ENCODE peak calls at places on chromosomes 5 and 9, in ten cellular contexts. G is PC-3; K is A549; D is lower lobe of right lung; S is H7; P is small intestine; F is heart right ventricle; N is pancreas; T is neural progenitor cell; I is CD4-positive, alpha-beta memory T cell. Z is an unnamed sample.

GRCh38 chr9:109488791-109489492 is 9.2 kb downstream of the PTPN3 start:
- DNase-seq in G (no peak), K (no peak), D (no peak), S (no peak), P (peak; percentile 93), F (no peak), N (no peak), T (no peak), I (no peak), Z (no peak)

GRCh38 chr5:83991566-83992224 is 271.0 kb upstream of the HAPLN1 start:
- DNase-seq in G (no peak), K (no peak), D (no peak), S (no peak), P (no peak), F (no peak), N (no peak), T (no peak), I (no peak), Z (no peak)

GRCh38 chr9:14314929-14315753 is 1.2 kb upstream of the NFIB start:
- DNase-seq in G (peak; percentile 85), K (peak; percentile 70), D (peak; percentile 93), S (peak; percentile 92), P (peak; percentile 87), F (peak; percentile 94), N (peak; percentile 97), T (peak; percentile 60), I (no peak), Z (no peak)

GRCh38 chr5:96004754-96005153 is 43.1 kb upstream of the ELL2 start:
- DNase-seq in G (no peak), K (no peak), D (no peak), S (no peak), P (no peak), F (no peak), N (no peak), T (no peak), I (no peak), Z (no peak)

GRCh38 chr9:135474915-135475314 is 4.7 kb upstream of the PPP1R26 start:
- DNase-seq in G (no peak), K (peak; percentile 64), D (peak; percentile 71), S (peak; percentile 94), P (no peak), F (no peak), N (peak; percentile 24), T (peak; percentile 77), I (no peak), Z (no peak)

GRCh38 chr5:127353761-127354160 is 63.2 kb downstream of the MEGF10 start:
- DNase-seq in G (no peak), K (no peak), D (no peak), S (no peak), P (peak; percentile 88), F (no peak), N (no peak), T (no peak), I (no peak), Z (no peak)

GRCh38 chr9:137309368-137310189 is 7.5 kb upstream of the NRARP start:
- DNase-seq in G (no peak), K (no peak), D (peak; percentile 36), S (peak; percentile 60), P (no peak), F (no peak), N (peak; percentile 72), T (peak; percentile 1), I (no peak), Z (no peak)

GRCh38 chr5:1059884-1060263 is 51.3 kb downstream of the NKD2 start:
- DNase-seq in G (no peak), K (no peak), D (no peak), S (peak; percentile 62), P (no peak), F (no peak), N (peak; percentile 60), T (no peak), I (no peak), Z (no peak)

GRCh38 chr9:134839441-134840125 is 41.0 kb upstream of the FCN2 start:
- DNase-seq in G (no peak), K (no peak), D (no peak), S (peak; percentile 91), P (no peak), F (no peak), N (peak; percentile 50), T (peak; percentile 58), I (no peak), Z (peak; percentile 13)

GRCh38 chr9:15512889-15513288 is 2.1 kb upstream of the PSIP1 start:
- DNase-seq in G (no peak), K (no peak), D (no peak), S (peak; percentile 62), P (no peak), F (no peak), N (no peak), T (peak; percentile 76), I (no peak), Z (no peak)

GRCh38 chr5:38167562-38167996 is 90.8 kb upstream of the EGFLAM start:
- DNase-seq in G (no peak), K (no peak), D (no peak), S (peak; percentile 50), P (no peak), F (peak; percentile 20), N (no peak), T (no peak), I (no peak), Z (no peak)

GRCh38 chr9:99054581-99054980 is 50.3 kb upstream of the TGFBR1 start:
- DNase-seq in G (peak; percentile 64), K (no peak), D (no peak), S (no peak), P (no peak), F (no peak), N (no peak), T (no peak), I (no peak), Z (no peak)

GRCh38 chr5:142680605-142681259 is 5.2 kb downstream of the FGF1 start:
- DNase-seq in G (peak; percentile 92), K (peak; percentile 78), D (no peak), S (no peak), P (peak; percentile 86), F (no peak), N (no peak), T (no peak), I (no peak), Z (no peak)

GRCh38 chr5:77937015-77937908 is 161.1 kb upstream of the TBCA start:
- DNase-seq in G (no peak), K (no peak), D (no peak), S (no peak), P (no peak), F (no peak), N (no peak), T (no peak), I (no peak), Z (no peak)

GRCh38 chr5:337565-338130 is 16.1 kb downstream of the AHRR start:
- DNase-seq in G (peak; percentile 50), K (peak; percentile 77), D (no peak), S (peak; percentile 85), P (peak; percentile 45), F (no peak), N (no peak), T (peak; percentile 70), I (no peak), Z (no peak)

GRCh38 chr9:85212887-85213286 is 528.9 kb downstream of the AGTPBP1 start:
- DNase-seq in G (no peak), K (no peak), D (no peak), S (no peak), P (no peak), F (no peak), N (no peak), T (no peak), I (no peak), Z (no peak)

DNA sequence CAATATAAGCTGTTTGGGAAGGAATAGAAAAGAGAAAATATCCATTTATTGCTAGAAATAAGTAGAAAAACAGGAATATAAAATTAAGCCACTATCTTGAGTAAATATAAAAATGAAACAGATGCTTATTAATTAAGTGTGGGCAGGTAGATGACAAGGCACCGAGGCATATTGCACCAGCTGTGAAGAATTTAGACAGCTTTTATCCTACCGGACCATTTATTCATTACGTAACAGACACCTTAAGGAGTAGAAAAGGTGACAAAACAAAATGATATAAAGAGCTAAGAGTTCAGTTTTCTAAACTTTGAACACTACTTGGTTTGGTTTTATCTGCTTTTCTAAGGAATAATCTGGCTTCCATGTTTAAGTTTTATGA is 404.1 kb downstream of the PTPRD start:
- DNase-seq in G (no peak), K (no peak), D (no peak), S (no peak), P (no peak), F (no peak), N (no peak), T (no peak), I (no peak), Z (no peak)
- H3K4me3 ChIP-seq in G (no peak overlapping the region), K (peak overlapping the region; percentile 25), D (peak overlapping the region; percentile 44), S (peak overlapping the region; percentile 31), P (no peak overlapping the region), F (peak overlapping the region; percentile 50), N (no peak overlapping the region), T (peak overlapping the region; percentile 63), I (no peak overlapping the region), Z (no peak overlapping the region)

DNA sequence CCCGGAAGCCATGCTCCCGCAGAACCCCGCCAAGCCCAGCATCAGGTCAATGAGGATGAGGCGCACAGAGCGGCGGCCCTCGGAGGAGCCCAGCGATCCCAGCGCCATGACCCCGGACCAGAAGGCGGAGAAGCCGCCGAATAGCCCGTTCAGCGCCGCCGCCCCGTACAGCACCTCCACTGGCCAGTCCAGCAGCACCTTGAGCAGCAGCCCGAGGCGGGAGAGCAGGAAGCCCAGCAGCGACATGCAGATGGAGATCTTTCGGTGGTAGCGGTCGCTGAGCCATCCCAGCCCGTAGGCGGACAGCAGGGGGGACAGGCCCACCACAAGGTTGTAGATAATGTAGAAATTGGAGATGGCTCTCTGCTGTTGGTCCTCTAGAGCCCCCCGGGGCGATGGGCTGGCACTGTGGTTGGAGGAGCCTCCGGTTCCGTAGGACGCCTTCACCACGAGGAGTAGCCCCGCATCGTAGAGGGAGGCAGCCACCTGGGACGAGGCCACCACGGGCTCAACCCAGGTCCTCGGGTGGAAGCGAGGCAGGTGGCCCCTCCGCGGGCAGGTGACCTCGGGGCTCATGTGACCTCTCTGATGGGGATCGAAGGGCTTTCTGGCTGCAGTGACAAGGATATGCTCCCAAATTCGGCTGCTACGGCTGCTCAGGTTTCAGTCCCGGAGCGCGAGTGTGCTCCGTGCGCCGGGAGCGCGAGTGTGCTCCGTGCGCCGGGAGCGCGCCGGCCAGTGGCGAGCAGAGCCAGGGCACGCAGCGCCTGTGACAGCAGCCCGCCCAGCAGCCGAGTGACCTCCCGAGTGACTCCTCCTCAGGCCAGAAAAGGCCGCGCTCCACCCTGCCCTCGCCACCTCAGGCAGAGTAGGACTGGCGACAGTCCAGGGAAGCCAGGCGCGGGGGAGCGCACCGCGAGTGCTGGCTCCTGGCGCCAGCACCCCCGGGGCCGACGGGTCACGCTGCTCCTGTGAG is at the start of gene SLC46A2:
- DNase-seq in G (no peak), K (no peak), D (peak; percentile 86), S (peak; percentile 81), P (no peak), F (no peak), N (peak; percentile 65), T (peak; percentile 70), I (no peak), Z (no peak)
- H3K4me3 ChIP-seq in G (peak within 1 kb of the TSS; percentile 14), K (peak within 1 kb of the TSS; percentile 41), D (peak within 1 kb of the TSS; percentile 59), S (peak within 1 kb of the TSS; percentile 48), P (peak within 1 kb of the TSS; percentile 24), F (peak within 1 kb of the TSS; percentile 47), N (no peak within 1 kb of the TSS), T (peak within 1 kb of the TSS; percentile 49), I (no peak within 1 kb of the TSS), Z (peak within 1 kb of the TSS; percentile 41)

GRCh38 chr5:100595812-100596173 is 60.6 kb downstream of the FAM174A start:
- DNase-seq in G (no peak), K (no peak), D (no peak), S (no peak), P (no peak), F (no peak), N (no peak), T (no peak), I (no peak), Z (no peak)
- H3K4me3 ChIP-seq in G (peak overlapping the region; percentile 7), K (no peak overlapping the region), D (no peak overlapping the region), S (no peak overlapping the region), P (no peak overlapping the region), F (no peak overlapping the region), N (no peak overlapping the region), T (no peak overlapping the region), I (no peak overlapping the region), Z (no peak overlapping the region)

GRCh38 chr5:149455889-149456409 is 76.9 kb upstream of the IL17B start:
- DNase-seq in G (peak; percentile 78), K (no peak), D (no peak), S (no peak), P (no peak), F (peak; percentile 71), N (no peak), T (no peak), I (no peak), Z (no peak)
- H3K4me3 ChIP-seq in G (no peak overlapping the region), K (no peak overlapping the region), D (no peak overlapping the region), S (no peak overlapping the region), P (no peak overlapping the region), F (no peak overlapping the region), N (no peak overlapping the region), T (no peak overlapping the region), I (no peak overlapping the region), Z (no peak overlapping the region)